ENCODE peak calls at places on chromosomes 11 and 22, in six cellular contexts. Q, D, G, E, B and Z are unnamed samples.

GRCh38 chr22:29503811-29504372 is 23.9 kb downstream of the NEFH start:
- DNase-seq in B (peak; percentile 17), Q (no peak), D (peak; percentile 60), E (peak; percentile 76), G (peak; percentile 71), Z (no peak)

GRCh38 chr22:27238935-27239510 is 562.5 kb downstream of the MN1 start:
- DNase-seq in D (peak; percentile 100), Q (peak; percentile 87), B (peak; percentile 7), E (no peak), G (peak; percentile 88), Z (no peak)

GRCh38 chr22:42862045-42862734 is 5.1 kb upstream of the ARFGAP3 start:
- DNase-seq in D (peak; percentile 89), E (no peak), B (peak; percentile 89), G (peak; percentile 61), Q (no peak), Z (no peak)

GRCh38 chr11:36478700-36479329 is 31.3 kb downstream of the TRAF6 start:
- DNase-seq in B (peak; percentile 76), D (no peak), Q (peak; percentile 45), G (peak; percentile 71), E (peak; percentile 75), Z (no peak)

GRCh38 chr11:72135891-72136676 is 559 bp downstream of the FOLR3 start:
- DNase-seq in G (no peak), E (no peak), D (peak; percentile 51), Q (no peak), B (no peak), Z (no peak)

GRCh38 chr11:2866178-2866577 is 19.4 kb downstream of the CDKN1C start:
- DNase-seq in E (no peak), D (no peak), B (no peak), G (no peak), Q (no peak), Z (no peak)

GRCh38 chr22:30881361-30882180 is 87.0 kb downstream of the MORC2 start:
- DNase-seq in D (no peak), Q (peak; percentile 60), E (peak; percentile 88), G (peak; percentile 89), B (no peak), Z (no peak)

GRCh38 chr11:70944141-70944540 is 308.2 kb downstream of the SHANK2 start:
- DNase-seq in D (no peak), Q (no peak), E (no peak), G (no peak), B (no peak), Z (no peak)

GRCh38 chr11:12540075-12540685 is 134.0 kb upstream of the TEAD1 start:
- DNase-seq in G (no peak), B (peak; percentile 27), Q (no peak), E (no peak), D (peak; percentile 60), Z (no peak)

GRCh38 chr11:50187220-50187619 is 154.5 kb downstream of the OR4C45 start:
- DNase-seq in Q (no peak), E (no peak), G (no peak), D (no peak), B (no peak), Z (no peak)

GRCh38 chr22:49756656-49757055 is 71.0 kb downstream of the BRD1 start:
- DNase-seq in Q (no peak), G (no peak), B (no peak), E (no peak), D (no peak), Z (no peak)

GRCh38 chr11:70887428-70887827 is 364.9 kb downstream of the SHANK2 start:
- DNase-seq in D (no peak), G (no peak), B (no peak), Q (no peak), E (peak; percentile 79), Z (no peak)

GRCh38 chr11:17979770-17980371 is 33.0 kb downstream of the SERGEF start:
- DNase-seq in G (peak; percentile 61), B (peak; percentile 61), E (peak; percentile 54), Q (peak; percentile 59), D (no peak), Z (peak; percentile 64)

GRCh38 chr11:134471341-134472187 is 59.5 kb upstream of the B3GAT1 start:
- DNase-seq in B (no peak), D (no peak), E (no peak), G (no peak), Q (peak; percentile 76), Z (peak; percentile 24)

GRCh38 chr11:30914143-30914762 is 328.1 kb upstream of the MPPED2 start:
- DNase-seq in D (peak; percentile 31), G (peak; percentile 85), E (peak; percentile 88), B (peak; percentile 47), Q (peak; percentile 62), Z (peak; percentile 82)

GRCh38 chr11:2771758-2772466 is 72.1 kb upstream of the KCNQ1OT1 start:
- DNase-seq in Q (no peak), B (no peak), E (no peak), D (no peak), G (no peak), Z (peak; percentile 20)

GRCh38 chr22:36678477-36678876 is 25.1 kb downstream of the CACNG2 start:
- DNase-seq in E (no peak), Q (no peak), G (no peak), B (no peak), D (no peak), Z (no peak)

GRCh38 chr22:32476804-32477203 is 2.2 kb downstream of the FBXO7 start:
- DNase-seq in G (no peak), Q (no peak), E (no peak), D (no peak), B (no peak), Z (no peak)

GRCh38 chr22:32476286-32476685 is 1.7 kb downstream of the FBXO7 start:
- DNase-seq in Q (no peak), E (no peak), G (no peak), D (no peak), B (no peak), Z (no peak)

GRCh38 chr22:32475428-32476010 is 908 bp downstream of the FBXO7 start:
- DNase-seq in G (peak; percentile 50), D (no peak), B (peak; percentile 33), E (peak; percentile 60), Q (peak; percentile 23), Z (peak; percentile 32)

GRCh38 chr22:32473388-32473952 is 1.1 kb upstream of the FBXO7 start:
- DNase-seq in Q (peak; percentile 61), G (peak; percentile 55), E (peak; percentile 64), B (peak; percentile 71), D (peak; percentile 31), Z (no peak)

DNA sequence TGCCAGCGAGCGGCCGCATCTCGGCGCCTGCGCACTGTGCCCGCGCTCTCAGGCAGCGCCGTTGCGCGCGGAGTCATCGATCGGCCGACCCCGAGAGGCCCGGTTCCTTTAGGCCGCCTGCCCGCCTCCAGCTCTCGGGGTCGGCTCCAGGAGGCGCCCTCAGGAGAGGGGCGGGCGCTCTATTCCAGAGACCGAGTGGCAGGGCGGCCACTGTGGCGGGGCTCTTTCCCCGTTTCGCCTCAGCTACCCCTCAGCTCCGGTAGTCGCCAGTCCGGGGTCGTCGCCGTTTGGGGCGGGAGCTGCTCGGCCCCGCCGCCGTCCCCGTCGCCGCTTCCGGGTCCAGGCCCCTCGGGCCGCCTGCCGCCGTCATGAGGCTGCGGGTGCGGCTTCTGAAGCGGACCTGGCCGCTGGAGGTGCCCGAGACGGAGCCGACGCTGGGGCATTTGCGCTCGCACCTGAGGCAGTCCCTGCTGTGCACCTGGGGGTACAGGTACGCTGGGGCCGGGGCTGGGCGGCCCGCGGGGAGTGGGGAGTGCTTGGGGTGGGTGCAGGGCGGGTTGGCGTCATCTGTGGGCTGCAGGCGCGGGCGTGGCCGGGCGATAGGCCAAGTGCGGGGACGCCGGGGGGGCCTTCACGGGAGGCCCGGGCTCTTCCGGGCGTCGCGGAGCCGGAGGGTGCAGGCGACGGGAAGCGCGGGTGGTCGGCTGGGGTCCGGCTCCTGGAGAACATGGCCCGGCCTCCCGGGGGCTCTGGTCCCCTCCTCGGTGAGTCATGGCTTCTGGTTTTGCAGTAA is at the start of gene FBXO7:
- DNase-seq in E (peak; percentile 98), B (peak; percentile 78), G (peak; percentile 98), D (peak; percentile 85), Q (peak; percentile 94), Z (peak; percentile 93)
- TF ChIP-seq CTCF in E (peak; percentile 66), B (no peak), G (peak; percentile 65), D (no peak), Q (peak; percentile 49), Z (peak; percentile 60)

DNA sequence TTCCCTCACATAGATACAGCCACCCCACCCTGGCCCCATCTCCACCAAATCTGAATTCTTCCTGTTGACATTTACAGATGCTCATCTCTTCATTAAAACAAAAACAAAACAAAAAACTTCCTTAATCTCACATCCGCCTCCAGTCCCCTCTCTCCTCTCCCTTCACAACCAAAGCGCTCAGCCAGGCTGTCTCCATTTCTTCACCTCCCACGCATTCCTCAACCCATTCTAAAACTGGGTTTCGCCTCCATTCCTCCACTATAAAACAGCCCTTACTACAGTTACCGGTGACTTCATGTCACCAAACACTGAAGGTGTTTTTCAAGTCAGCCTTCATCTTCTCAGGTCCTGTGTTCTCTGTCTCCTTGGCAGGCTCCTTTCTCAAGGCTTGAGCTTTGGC is 9.6 kb downstream of the BACE1-AS start:
- DNase-seq in G (no peak), Q (no peak), D (no peak), E (no peak), B (no peak), Z (no peak)
- H2AFZ ChIP-seq in G (no peak overlapping the region), Q (no peak overlapping the region), D (no peak overlapping the region), E (peak overlapping the region; percentile 50), B (no peak overlapping the region), Z (no peak overlapping the region)

DNA sequence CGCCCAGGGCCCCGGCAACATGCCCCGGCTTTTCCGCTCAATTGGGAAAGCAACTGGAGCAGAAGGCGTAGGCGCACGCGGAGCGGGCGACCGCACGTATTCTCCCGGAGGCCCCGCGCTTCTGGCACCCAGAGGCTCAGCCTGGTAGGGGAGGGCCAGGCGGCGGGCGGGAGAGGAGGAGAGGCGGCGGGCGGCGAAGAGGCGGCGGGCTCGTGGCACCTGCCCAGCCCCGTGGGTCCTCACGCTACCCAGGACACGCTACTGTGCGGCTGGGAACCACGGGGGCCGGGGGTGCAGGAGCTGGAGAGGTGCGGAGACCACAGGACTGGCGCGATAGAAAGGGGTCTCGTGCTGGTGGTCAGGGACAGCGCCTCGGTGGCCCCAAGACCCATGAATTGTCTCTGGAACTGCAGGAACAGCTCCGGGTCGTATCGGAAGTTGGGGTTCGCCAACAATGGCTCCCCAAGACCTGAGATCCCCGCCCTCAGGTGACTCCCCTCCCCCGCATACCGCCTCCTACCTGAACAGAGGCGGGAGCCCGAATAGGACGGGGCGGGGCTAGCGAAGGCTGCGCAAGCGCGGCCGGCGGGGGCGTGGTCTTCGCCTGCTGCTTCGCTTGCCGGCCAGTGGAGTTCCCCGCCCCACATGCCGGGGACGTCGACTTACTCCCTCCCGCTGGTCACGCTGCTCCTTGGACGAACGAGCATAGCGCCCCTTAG is at the start of gene SLC37A4:
- DNase-seq in E (peak; percentile 99), Q (peak; percentile 98), B (peak; percentile 100), G (peak; percentile 99), D (peak; percentile 93), Z (peak; percentile 99)
- TF ChIP-seq CTCF in E (no peak), Q (no peak), B (peak; percentile 93), G (no peak), D (no peak), Z (no peak)

DNA sequence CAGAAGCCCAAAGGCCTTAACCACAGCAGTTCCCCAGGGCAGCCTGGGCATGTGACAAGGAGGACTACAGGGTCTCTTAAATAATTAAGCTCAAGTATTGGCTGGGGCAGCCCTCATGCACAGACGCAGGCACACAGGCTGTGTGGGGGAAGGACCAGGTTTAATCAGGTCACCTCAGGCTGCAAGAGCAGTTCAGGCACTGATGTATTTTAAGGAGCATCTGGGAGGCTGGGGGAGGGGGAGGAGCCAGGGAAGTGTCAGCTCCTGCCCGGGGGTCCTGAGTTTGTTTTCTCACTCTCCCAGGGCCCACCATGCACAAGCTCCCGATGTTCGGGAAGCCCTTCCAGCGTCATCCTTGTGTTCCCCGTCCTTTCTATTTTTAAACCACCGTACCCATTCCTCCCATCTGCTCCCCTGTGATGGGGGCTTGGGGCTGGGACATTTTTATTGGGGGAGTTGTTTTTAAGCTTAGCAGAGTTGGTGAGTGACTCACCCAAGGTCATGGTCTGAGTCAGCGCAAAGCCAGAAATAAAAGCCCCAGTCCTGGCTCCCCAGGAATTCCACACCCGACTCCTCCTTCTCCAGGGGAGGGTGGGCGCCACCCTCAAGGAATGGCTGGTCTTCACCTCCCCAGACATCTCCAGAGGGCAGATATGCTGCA is 2.4 kb downstream of the CSDC2 start:
- DNase-seq in G (peak; percentile 55), Q (no peak), E (no peak), B (peak; percentile 60), D (peak; percentile 80), Z (peak; percentile 42)
- H2AFZ ChIP-seq in G (no peak overlapping the region), Q (no peak overlapping the region), E (no peak overlapping the region), B (peak overlapping the region; percentile 18), D (no peak overlapping the region), Z (no peak overlapping the region)